ENCODE peak calls at places on chromosomes 13 and 19, in eight cellular contexts. A is GM23338, X is stomach, O is prostate gland, I is H1, L is transverse colon, G is breast epithelium, Q is HepG2. Y is an unnamed sample.

GRCh38 chr19:56111601-56112312 is 9.3 kb downstream of the ZNF787 start:
- DNase-seq in A (peak; percentile 53), G (no peak), O (no peak), L (peak; percentile 86), Q (peak; percentile 45), I (no peak), X (peak; percentile 72), Y (no peak)

GRCh38 chr19:46906221-46906620 is 45.4 kb downstream of the ARHGAP35 start:
- DNase-seq in G (no peak), X (no peak), A (no peak), Q (no peak), L (no peak), O (no peak), I (no peak), Y (no peak)

GRCh38 chr19:13463296-13463695 is 43.0 kb downstream of the CACNA1A start:
- DNase-seq in X (no peak), A (peak; percentile 76), Q (no peak), L (no peak), O (no peak), G (no peak), I (peak; percentile 84), Y (no peak)

GRCh38 chr13:95256086-95256485 is 45.2 kb downstream of the ABCC4 start:
- DNase-seq in X (no peak), L (no peak), O (no peak), Q (peak; percentile 23), G (no peak), A (no peak), I (no peak), Y (peak; percentile 69)

GRCh38 chr19:632228-633067 is 889 bp downstream of the POLRMT start:
- DNase-seq in I (peak; percentile 73), A (peak; percentile 72), L (peak; percentile 78), X (no peak), G (no peak), O (no peak), Q (peak; percentile 67), Y (no peak)

GRCh38 chr13:51326782-51327181 is 12.7 kb upstream of the SERPINE3 start:
- DNase-seq in X (no peak), I (no peak), A (no peak), L (no peak), Q (no peak), G (no peak), O (no peak), Y (no peak)

GRCh38 chr13:47650221-47650620 is 350.9 kb downstream of the SUCLA2 start:
- DNase-seq in G (no peak), X (no peak), L (no peak), Q (no peak), A (no peak), O (no peak), I (no peak), Y (no peak)

GRCh38 chr19:11373166-11373884 is 1.1 kb upstream of the SWSAP1 start:
- DNase-seq in G (no peak), I (no peak), O (no peak), L (no peak), A (peak; percentile 84), X (peak; percentile 44), Q (no peak), Y (no peak)

GRCh38 chr13:48977973-48978372 is 2.3 kb downstream of the FNDC3A start:
- DNase-seq in I (no peak), G (no peak), L (no peak), A (no peak), Q (no peak), X (no peak), O (no peak), Y (no peak)

GRCh38 chr19:8254286-8255001 is 45.3 kb downstream of the CERS4 start:
- DNase-seq in X (no peak), A (no peak), O (no peak), G (no peak), Q (no peak), I (no peak), L (no peak), Y (no peak)

GRCh38 chr13:51137250-51137649 is 26.2 kb upstream of the C13orf42 start:
- DNase-seq in A (no peak), G (no peak), Q (no peak), X (no peak), L (no peak), I (peak; percentile 29), O (no peak), Y (no peak)

GRCh38 chr13:23731709-23732108 is 157.5 kb downstream of the MIPEP start:
- DNase-seq in X (no peak), I (no peak), A (no peak), L (no peak), Q (no peak), G (no peak), O (no peak), Y (no peak)

GRCh38 chr19:5829567-5830315 is 9.8 kb downstream of the FUT6 start:
- DNase-seq in I (no peak), Q (no peak), G (no peak), A (no peak), O (no peak), X (no peak), L (no peak), Y (no peak)

GRCh38 chr19:5827342-5827890 is 12.1 kb downstream of the FUT6 start:
- DNase-seq in I (no peak), A (no peak), G (no peak), Q (no peak), L (no peak), X (no peak), O (no peak), Y (no peak)

GRCh38 chr19:5827891-5828660 is 11.4 kb downstream of the FUT6 start:
- DNase-seq in Q (peak; percentile 89), I (peak; percentile 97), G (peak; percentile 74), X (peak; percentile 95), A (peak; percentile 94), O (peak; percentile 76), L (peak; percentile 95), Y (peak; percentile 67)

GRCh38 chr19:5826531-5827341 is 12.8 kb downstream of the FUT6 start:
- DNase-seq in A (peak; percentile 85), X (peak; percentile 78), G (peak; percentile 71), L (peak; percentile 88), Q (peak; percentile 87), I (peak; percentile 74), O (peak; percentile 59), Y (no peak)

GRCh38 chr19:5828661-5829566 is 10.6 kb downstream of the FUT6 start:
- DNase-seq in O (no peak), L (peak; percentile 58), A (peak; percentile 74), Q (no peak), G (no peak), I (peak; percentile 70), X (peak; percentile 55), Y (no peak)
- TF ChIP-seq POLR2AphosphoS5 in O (no peak), L (peak; percentile 68), A (no peak), Q (no peak), G (no peak), I (no peak), X (no peak), Y (no peak)

DNA sequence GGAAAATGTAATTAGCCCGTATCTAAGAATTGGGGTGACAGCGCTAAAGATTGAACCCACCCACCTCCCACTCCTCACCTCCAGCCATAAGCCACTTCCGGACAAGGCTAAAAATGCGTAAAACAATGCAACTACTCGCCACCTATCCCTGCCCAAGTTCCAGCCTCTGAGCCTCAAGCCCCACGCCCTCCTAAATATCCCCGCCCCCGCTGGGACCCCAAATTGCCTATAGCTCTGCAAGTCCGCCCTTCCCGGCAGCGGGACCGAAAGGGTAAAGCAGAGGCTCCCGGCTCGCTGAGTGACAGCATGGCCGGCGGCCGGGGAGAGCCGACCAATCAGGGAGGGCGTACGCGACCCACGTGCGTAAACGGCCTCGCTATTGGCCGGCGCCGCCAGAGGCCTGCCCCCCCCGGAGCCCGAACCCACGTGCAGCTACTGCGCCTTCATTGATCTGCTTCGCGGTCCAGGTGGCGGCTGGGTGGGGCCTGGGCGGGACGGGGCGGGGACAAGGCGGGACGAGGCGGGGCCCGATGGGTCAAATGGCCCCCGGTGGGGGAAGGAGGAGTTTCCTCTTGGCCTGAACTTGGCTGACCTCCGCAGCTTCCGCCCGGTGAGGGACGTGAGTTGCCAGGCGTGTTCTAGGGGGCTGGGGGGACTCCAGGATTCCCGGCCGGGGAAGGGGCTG is at the start of gene TLE6:
- DNase-seq in G (peak; percentile 98), I (peak; percentile 97), L (peak; percentile 96), A (peak; percentile 98), Q (peak; percentile 92), O (peak; percentile 98), X (peak; percentile 97), Y (peak; percentile 53)
- TF ChIP-seq POLR2AphosphoS5 in G (peak; percentile 77), I (no peak), L (peak; percentile 46), A (no peak), Q (peak; percentile 64), O (peak; percentile 93), X (peak; percentile 52), Y (no peak)

DNA sequence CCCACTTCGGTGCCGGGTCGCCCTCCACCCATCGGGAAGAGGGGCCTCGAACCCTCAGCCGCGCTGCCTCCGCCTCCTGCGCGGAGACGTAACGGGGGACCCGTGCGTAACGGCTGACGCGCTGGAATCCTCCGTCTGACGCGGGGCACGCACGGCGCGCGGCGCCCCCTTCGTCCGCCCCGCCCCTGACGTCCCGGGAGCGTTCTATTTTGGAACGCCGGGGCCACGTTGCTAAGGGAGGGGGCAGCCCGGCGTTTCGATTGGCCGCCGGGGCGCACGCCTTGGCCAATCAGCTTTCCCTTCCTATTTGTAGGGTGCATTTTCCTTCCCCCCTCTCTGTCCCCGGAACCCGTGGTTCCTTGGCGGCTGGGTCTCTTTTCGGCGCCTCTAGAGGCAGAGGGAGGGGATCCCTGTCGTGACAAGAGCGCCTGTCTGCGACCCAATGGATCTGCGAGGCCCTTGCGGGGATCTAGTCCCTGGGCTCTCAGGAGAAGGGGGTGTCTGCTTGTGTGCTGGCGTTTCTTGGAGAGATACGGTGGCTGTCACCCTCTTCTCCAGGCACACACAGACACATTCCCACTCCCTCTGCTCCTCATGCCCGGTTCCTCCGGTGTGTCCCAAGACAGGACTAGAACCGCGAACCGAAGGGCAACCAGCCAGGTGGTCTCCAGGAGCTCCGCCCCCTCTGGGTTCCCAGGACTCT is 1.5 kb downstream of the FOSB start:
- DNase-seq in X (peak; percentile 95), G (peak; percentile 94), L (peak; percentile 95), Q (peak; percentile 87), I (peak; percentile 95), A (peak; percentile 96), O (peak; percentile 93), Y (no peak)
- TF ChIP-seq POLR2AphosphoS5 in X (peak; percentile 91), G (peak; percentile 87), L (peak; percentile 90), Q (peak; percentile 42), I (peak; percentile 65), A (peak; percentile 77), O (peak; percentile 98), Y (no peak)

GRCh38 chr13:110888390-110888789 is 26.5 kb downstream of the ANKRD10 start:
- DNase-seq in O (no peak), Q (no peak), A (no peak), L (no peak), G (no peak), X (no peak), I (no peak), Y (no peak)

GRCh38 chr13:110887955-110888333 is 26.9 kb downstream of the ANKRD10 start:
- DNase-seq in L (no peak), O (no peak), G (no peak), Q (no peak), X (no peak), I (peak; percentile 54), A (peak; percentile 59), Y (no peak)

GRCh38 chr13:110887242-110887954 is 27.5 kb downstream of the ANKRD10 start:
- DNase-seq in A (no peak), Q (no peak), I (peak; percentile 57), X (no peak), O (no peak), G (no peak), L (no peak), Y (no peak)

GRCh38 chr13:110893571-110893970 is 21.3 kb downstream of the ANKRD10 start:
- DNase-seq in L (no peak), X (no peak), O (no peak), I (no peak), G (no peak), A (no peak), Q (no peak), Y (no peak)

GRCh38 chr13:110890279-110891150 is 24.4 kb downstream of the ANKRD10 start:
- DNase-seq in A (no peak), X (no peak), G (no peak), I (no peak), O (no peak), Q (no peak), L (no peak), Y (no peak)
- TF ChIP-seq POLR2AphosphoS5 in A (no peak), X (no peak), G (no peak), I (peak; percentile 90), O (no peak), Q (no peak), L (no peak), Y (no peak)

Y was measured in Panc1.